ENCODE peak calls at places on chromosomes 1 and 21, in ten cellular contexts. One of them, this sample, is unnamed.

GRCh38 chr1:222709700-222710153 is 2.6 kb downstream of the AIDA start:
- DNase-seq in Jurkat, Clone E6-1: no peak
- DNase-seq in activated CD8-positive, alpha-beta memory T cell treated with anti-CD3 and anti-CD28 coated beads, Interleukin-2, amount 50 U/mL, for 48 hours: no peak
- DNase-seq in T-helper 2 cell: no peak
- DNase-seq in lung: no peak
- DNase-seq in GM12865: no peak
- DNase-seq in aorta: no peak
- DNase-seq in upper lobe of right lung: no peak
- DNase-seq in mesenchymal stem cell: no peak
- DNase-seq in activated CD8-positive, alpha-beta T cell treated with anti-CD3 and anti-CD28 coated beads, Interleukin-2, amount 10 ng/mL, durations not matched to agents 7 days and 5 days: no peak
- DNase-seq in this sample: no peak

GRCh38 chr1:98325646-98326441 is 335.7 kb upstream of the SNX7 start:
- DNase-seq in Jurkat, Clone E6-1: no peak
- DNase-seq in activated CD8-positive, alpha-beta memory T cell treated with anti-CD3 and anti-CD28 coated beads, Interleukin-2, amount 50 U/mL, for 48 hours: no peak
- DNase-seq in T-helper 2 cell: no peak
- DNase-seq in lung: peak
- DNase-seq in GM12865: no peak
- DNase-seq in aorta: peak
- DNase-seq in upper lobe of right lung: no peak
- DNase-seq in mesenchymal stem cell: peak
- DNase-seq in activated CD8-positive, alpha-beta T cell treated with anti-CD3 and anti-CD28 coated beads, Interleukin-2, amount 10 ng/mL, durations not matched to agents 7 days and 5 days: no peak
- DNase-seq in this sample: peak

GRCh38 chr1:162756523-162756922 is 34.0 kb upstream of the HSD17B7 start:
- DNase-seq in Jurkat, Clone E6-1: no peak
- DNase-seq in activated CD8-positive, alpha-beta memory T cell treated with anti-CD3 and anti-CD28 coated beads, Interleukin-2, amount 50 U/mL, for 48 hours: no peak
- DNase-seq in T-helper 2 cell: no peak
- DNase-seq in lung: no peak
- DNase-seq in GM12865: no peak
- DNase-seq in aorta: no peak
- DNase-seq in upper lobe of right lung: no peak
- DNase-seq in mesenchymal stem cell: no peak
- DNase-seq in activated CD8-positive, alpha-beta T cell treated with anti-CD3 and anti-CD28 coated beads, Interleukin-2, amount 10 ng/mL, durations not matched to agents 7 days and 5 days: no peak
- DNase-seq in this sample: peak

GRCh38 chr1:173581384-173582078 is 21.3 kb downstream of the SLC9C2 start:
- DNase-seq in Jurkat, Clone E6-1: no peak
- DNase-seq in activated CD8-positive, alpha-beta memory T cell treated with anti-CD3 and anti-CD28 coated beads, Interleukin-2, amount 50 U/mL, for 48 hours: no peak
- DNase-seq in T-helper 2 cell: peak
- DNase-seq in lung: no peak
- DNase-seq in GM12865: peak
- DNase-seq in aorta: no peak
- DNase-seq in upper lobe of right lung: no peak
- DNase-seq in mesenchymal stem cell: no peak
- DNase-seq in activated CD8-positive, alpha-beta T cell treated with anti-CD3 and anti-CD28 coated beads, Interleukin-2, amount 10 ng/mL, durations not matched to agents 7 days and 5 days: no peak
- DNase-seq in this sample: no peak

GRCh38 chr1:62013264-62013663 is 181.4 kb upstream of the L1TD1 start:
- DNase-seq in Jurkat, Clone E6-1: no peak
- DNase-seq in activated CD8-positive, alpha-beta memory T cell treated with anti-CD3 and anti-CD28 coated beads, Interleukin-2, amount 50 U/mL, for 48 hours: no peak
- DNase-seq in T-helper 2 cell: no peak
- DNase-seq in lung: no peak
- DNase-seq in GM12865: no peak
- DNase-seq in aorta: no peak
- DNase-seq in upper lobe of right lung: no peak
- DNase-seq in mesenchymal stem cell: no peak
- DNase-seq in activated CD8-positive, alpha-beta T cell treated with anti-CD3 and anti-CD28 coated beads, Interleukin-2, amount 10 ng/mL, durations not matched to agents 7 days and 5 days: no peak
- DNase-seq in this sample: no peak

GRCh38 chr1:202274611-202275010 is 67.1 kb downstream of the UBE2T start:
- DNase-seq in Jurkat, Clone E6-1: peak
- DNase-seq in activated CD8-positive, alpha-beta memory T cell treated with anti-CD3 and anti-CD28 coated beads, Interleukin-2, amount 50 U/mL, for 48 hours: peak
- DNase-seq in T-helper 2 cell: peak
- DNase-seq in lung: no peak
- DNase-seq in GM12865: peak
- DNase-seq in aorta: no peak
- DNase-seq in upper lobe of right lung: no peak
- DNase-seq in mesenchymal stem cell: peak
- DNase-seq in activated CD8-positive, alpha-beta T cell treated with anti-CD3 and anti-CD28 coated beads, Interleukin-2, amount 10 ng/mL, durations not matched to agents 7 days and 5 days: peak
- DNase-seq in this sample: peak

GRCh38 chr1:115911298-115911697 is 65.0 kb upstream of the SLC22A15 start:
- DNase-seq in Jurkat, Clone E6-1: no peak
- DNase-seq in activated CD8-positive, alpha-beta memory T cell treated with anti-CD3 and anti-CD28 coated beads, Interleukin-2, amount 50 U/mL, for 48 hours: no peak
- DNase-seq in T-helper 2 cell: no peak
- DNase-seq in lung: no peak
- DNase-seq in GM12865: no peak
- DNase-seq in aorta: no peak
- DNase-seq in upper lobe of right lung: no peak
- DNase-seq in mesenchymal stem cell: no peak
- DNase-seq in activated CD8-positive, alpha-beta T cell treated with anti-CD3 and anti-CD28 coated beads, Interleukin-2, amount 10 ng/mL, durations not matched to agents 7 days and 5 days: no peak
- DNase-seq in this sample: no peak

GRCh38 chr1:215475719-215476525 is 91.2 kb upstream of the KCTD3 start:
- DNase-seq in Jurkat, Clone E6-1: no peak
- DNase-seq in activated CD8-positive, alpha-beta memory T cell treated with anti-CD3 and anti-CD28 coated beads, Interleukin-2, amount 50 U/mL, for 48 hours: no peak
- DNase-seq in T-helper 2 cell: no peak
- DNase-seq in lung: no peak
- DNase-seq in GM12865: no peak
- DNase-seq in aorta: no peak
- DNase-seq in upper lobe of right lung: no peak
- DNase-seq in mesenchymal stem cell: peak
- DNase-seq in activated CD8-positive, alpha-beta T cell treated with anti-CD3 and anti-CD28 coated beads, Interleukin-2, amount 10 ng/mL, durations not matched to agents 7 days and 5 days: no peak
- DNase-seq in this sample: no peak

GRCh38 chr21:27649746-27650145 is 682.9 kb upstream of the ADAMTS5 start:
- DNase-seq in Jurkat, Clone E6-1: no peak
- DNase-seq in activated CD8-positive, alpha-beta memory T cell treated with anti-CD3 and anti-CD28 coated beads, Interleukin-2, amount 50 U/mL, for 48 hours: no peak
- DNase-seq in T-helper 2 cell: no peak
- DNase-seq in lung: no peak
- DNase-seq in GM12865: no peak
- DNase-seq in aorta: no peak
- DNase-seq in upper lobe of right lung: no peak
- DNase-seq in mesenchymal stem cell: no peak
- DNase-seq in activated CD8-positive, alpha-beta T cell treated with anti-CD3 and anti-CD28 coated beads, Interleukin-2, amount 10 ng/mL, durations not matched to agents 7 days and 5 days: no peak
- DNase-seq in this sample: no peak